ENCODE peak calls at places on chromosomes 4 and X, in four cellular contexts. I, L, F and T are unnamed samples.

GRCh38 chr4:82739292-82740190 is 59.1 kb downstream of the SCD5 start:
- DNase-seq in F (peak; percentile 55), L (no peak), I (peak; percentile 41), T (peak; percentile 12)

GRCh38 chrX:45400380-45400779 is 199.7 kb upstream of the DIPK2B start:
- DNase-seq in I (no peak), F (no peak), L (no peak), T (no peak)

GRCh38 chrX:56503941-56504673 is 59.3 kb upstream of the UBQLN2 start:
- DNase-seq in L (no peak), I (no peak), F (no peak), T (no peak)

GRCh38 chrX:20228245-20228644 is 38.5 kb downstream of the RPS6KA3 start:
- DNase-seq in F (no peak), I (no peak), L (no peak), T (no peak)

GRCh38 chr4:74418063-74418670 is 26.8 kb upstream of the AREG start:
- DNase-seq in F (no peak), I (no peak), L (no peak), T (no peak)

GRCh38 chrX:47745386-47745785 is 86.4 kb upstream of the UXT start:
- DNase-seq in F (no peak), I (no peak), L (no peak), T (no peak)

GRCh38 chrX:67998540-67998939 is 434.8 kb downstream of the OPHN1 start:
- DNase-seq in L (no peak), F (no peak), I (no peak), T (no peak)

GRCh38 chrX:68462653-68463052 is 29.4 kb upstream of the OPHN1 start:
- DNase-seq in I (peak; percentile 31), F (no peak), L (no peak), T (no peak)

GRCh38 chr4:153119626-153120025 is 84.6 kb upstream of the TRIM2 start:
- DNase-seq in L (no peak), I (no peak), F (no peak), T (no peak)

GRCh38 chrX:29397506-29397905 is 810.3 kb downstream of the IL1RAPL1 start:
- DNase-seq in I (no peak), F (no peak), L (no peak), T (no peak)